ENCODE peak calls at places on chromosomes 4 and X, in five cellular contexts. L is A549, Z is GM12878, N is HepG2, I is K562. D is an unnamed sample.

GRCh38 chrX:74613350-74614192 is 853 bp downstream of the RLIM start:
- DNase-seq in L (peak), Z (no peak), N (peak), I (peak), D (no peak)

GRCh38 chr4:99945718-99946345 is 586 bp downstream of the DNAJB14 start:
- DNase-seq in L (peak), Z (no peak), N (peak), I (peak), D (peak)

GRCh38 chr4:154626793-154627484 is 14.5 kb upstream of the FGG start:
- DNase-seq in L (peak), Z (no peak), N (peak), I (peak), D (peak)

GRCh38 chr4:133233922-133234321 is 84.8 kb downstream of the PCDH10 start:
- DNase-seq in L (no peak), Z (no peak), N (no peak), I (no peak), D (no peak)

GRCh38 chr4:48028654-48029053 is 12.1 kb downstream of the NIPAL1 start:
- DNase-seq in L (no peak), Z (no peak), N (no peak), I (no peak), D (no peak)

GRCh38 chr4:136893638-136894037 is 638.7 kb downstream of the PCDH18 start:
- DNase-seq in L (no peak), Z (no peak), N (no peak), I (no peak), D (no peak)

GRCh38 chr4:5524900-5525299 is 183.5 kb downstream of the EVC2 start:
- DNase-seq in L (no peak), Z (no peak), N (no peak), I (no peak), D (no peak)

GRCh38 chrX:154019061-154019621 is 561 bp downstream of the IRAK1 start:
- DNase-seq in L (no peak), Z (no peak), N (no peak), I (peak), D (no peak)

GRCh38 chrX:78555401-78555980 is 103.6 kb downstream of the RTL3 start:
- DNase-seq in L (no peak), Z (no peak), N (no peak), I (peak), D (no peak)

GRCh38 chrX:46165411-46165810 is 379.8 kb downstream of the ZNF674 start:
- DNase-seq in L (no peak), Z (no peak), N (no peak), I (no peak), D (no peak)

GRCh38 chrX:38458071-38458470 is 103.3 kb upstream of the TSPAN7 start:
- DNase-seq in L (peak), Z (no peak), N (no peak), I (no peak), D (no peak)

GRCh38 chrX:39258331-39258730 is 457.1 kb downstream of the MID1IP1 start:
- DNase-seq in L (no peak), Z (no peak), N (no peak), I (peak), D (no peak)

GRCh38 chrX:34810364-34810763 is 132.2 kb upstream of the FAM47B start:
- DNase-seq in L (no peak), Z (no peak), N (no peak), I (no peak), D (no peak)

GRCh38 chr4:24747234-24747975 is 48.0 kb upstream of the SOD3 start:
- DNase-seq in L (no peak), Z (no peak), N (no peak), I (no peak), D (no peak)

GRCh38 chrX:123967497-123967896 is 6.0 kb downstream of the STAG2 start:
- DNase-seq in L (no peak), Z (no peak), N (no peak), I (no peak), D (no peak)

GRCh38 chrX:123962794-123963373 is 1.4 kb downstream of the STAG2 start:
- DNase-seq in L (peak), Z (peak), N (peak), I (peak), D (peak)

GRCh38 chrX:123964155-123964554 is 2.6 kb downstream of the STAG2 start:
- DNase-seq in L (no peak), Z (no peak), N (no peak), I (no peak), D (no peak)

GRCh38 chrX:123968383-123969050 is 7.0 kb downstream of the STAG2 start:
- DNase-seq in L (no peak), Z (no peak), N (no peak), I (no peak), D (no peak)

DNA sequence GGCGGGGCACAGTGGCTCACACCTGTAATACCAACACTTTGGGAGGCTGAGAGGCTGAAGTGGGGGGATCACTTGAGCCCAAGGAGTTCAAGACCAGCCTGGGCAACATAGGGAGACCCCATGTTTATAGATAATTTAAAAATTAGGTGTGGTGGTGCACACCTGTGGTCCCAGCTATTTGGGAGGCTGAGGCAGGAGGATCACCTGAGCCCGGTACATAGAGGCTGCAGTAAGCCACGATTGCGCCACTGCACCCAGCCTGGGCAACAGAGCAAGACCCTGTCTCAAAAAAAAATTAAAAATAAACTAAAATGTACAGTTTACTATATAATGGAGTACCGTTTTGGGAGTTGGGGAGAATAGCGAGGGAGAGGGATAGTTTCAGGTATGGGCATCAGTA is 4.2 kb downstream of the STAG2 start:
- DNase-seq in L (no peak), Z (no peak), N (no peak), I (no peak), D (no peak)
- TF ChIP-seq ESRRA in L (no peak), Z (no peak), N (no peak), I (no peak), D (no peak)

GRCh38 chrX:132837126-132837525 is 121.3 kb downstream of the HS6ST2 start:
- DNase-seq in L (no peak), Z (no peak), N (no peak), I (no peak), D (no peak)
- TF ChIP-seq ESRRA in L (no peak), Z (no peak), N (no peak), I (no peak), D (no peak)

DNA sequence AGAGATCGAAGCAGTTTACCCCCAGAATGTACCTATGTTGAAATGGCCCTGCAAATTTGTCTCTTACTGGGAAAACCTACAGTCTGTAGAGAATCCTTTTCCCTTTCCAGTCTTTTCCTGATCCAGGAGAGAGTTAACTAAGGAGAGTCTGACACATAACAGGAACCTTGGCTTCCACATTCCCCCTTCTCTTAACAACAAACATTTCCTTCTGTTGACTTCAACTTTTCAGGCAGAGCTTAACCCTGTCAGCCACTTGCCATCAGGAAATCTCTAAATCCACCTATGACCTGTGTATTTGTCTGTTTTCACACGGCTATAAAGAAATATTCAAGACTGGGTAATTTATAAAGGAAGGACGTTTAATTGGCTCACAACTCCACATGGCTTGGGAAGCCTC is 45.6 kb upstream of the GPR78 start:
- DNase-seq in L (no peak), Z (no peak), N (no peak), I (no peak), D (no peak)
- TF ChIP-seq ESRRA in L (no peak), Z (no peak), N (no peak), I (no peak), D (no peak)

DNA sequence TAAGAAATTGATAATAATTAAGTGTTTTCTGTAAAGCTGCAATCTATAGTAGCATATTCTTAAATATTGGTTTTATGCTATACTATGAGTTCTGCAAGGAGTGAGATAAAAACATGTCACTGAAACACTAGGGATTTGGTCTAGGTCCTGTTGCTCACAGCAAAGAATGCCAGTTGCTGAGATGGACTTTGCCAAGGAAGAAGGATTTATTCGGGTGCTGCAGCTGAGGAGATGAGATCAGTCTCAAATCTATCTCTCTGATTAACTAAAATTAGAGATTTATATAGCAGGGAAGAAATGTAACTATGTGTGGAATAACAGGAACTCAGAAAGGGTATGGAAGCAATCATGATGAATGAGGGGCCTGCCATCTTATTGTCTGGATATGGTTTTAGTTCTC is 1569.9 kb downstream of the PCDH7 start:
- DNase-seq in L (no peak), Z (no peak), N (no peak), I (no peak), D (no peak)
- TF ChIP-seq ESRRA in L (no peak), Z (no peak), N (no peak), I (no peak), D (no peak)

DNA sequence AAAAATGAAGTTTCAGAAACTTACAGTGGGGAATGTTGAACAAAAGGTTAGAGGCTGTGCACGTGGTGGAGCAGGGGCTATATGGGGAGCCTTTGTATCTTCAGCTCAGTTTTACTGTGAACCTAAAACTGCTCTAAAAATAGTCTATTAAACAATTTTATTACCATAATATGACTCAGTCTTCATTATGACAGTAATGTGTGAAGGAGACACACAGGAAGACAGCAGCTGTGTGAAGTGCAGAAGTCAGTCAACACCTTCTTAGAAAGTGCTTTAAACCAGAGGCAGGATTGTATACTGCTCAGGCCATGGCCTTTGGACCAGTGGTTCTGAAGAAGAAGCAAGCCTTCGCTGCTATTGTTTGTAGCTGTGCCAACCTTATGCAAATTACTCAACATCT is 89.7 kb downstream of the ARHGAP10 start:
- DNase-seq in L (no peak), Z (no peak), N (no peak), I (no peak), D (no peak)
- TF ChIP-seq ESRRA in L (no peak), Z (no peak), N (no peak), I (no peak), D (no peak)

DNA sequence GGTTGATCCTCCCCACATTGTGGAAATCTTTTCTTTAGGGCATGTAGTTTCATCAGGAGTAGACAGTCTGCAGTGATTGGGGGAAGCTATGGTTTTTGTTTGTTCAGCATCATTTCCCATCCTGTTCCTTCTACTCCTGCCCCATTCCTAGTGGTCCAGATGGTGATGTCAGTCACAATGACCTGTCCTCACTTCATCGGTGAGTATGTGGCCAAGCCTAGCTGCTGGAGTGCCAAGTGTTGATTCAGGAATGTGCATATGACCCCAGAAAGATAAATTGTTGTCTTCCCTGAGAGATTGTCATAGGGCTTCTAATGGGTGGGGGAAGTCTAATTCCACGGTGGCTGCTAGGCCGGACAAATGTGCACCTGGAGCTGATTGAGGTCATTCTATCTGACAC is 130.6 kb upstream of the FAT1 start:
- DNase-seq in L (no peak), Z (no peak), N (no peak), I (no peak), D (no peak)
- TF ChIP-seq ESRRA in L (no peak), Z (no peak), N (no peak), I (no peak), D (no peak)

D was measured in WTC11.